ENCODE peak calls at places on chromosomes 7 and 10, in seven cellular contexts. L is A172; Y is lower leg skin; K is activated CD4-positive, alpha-beta T cell treated with anti-CD3 and anti-CD28 coated beads, Interleukin-2, amount 50 U/mL, for 1 hour; Z is GF-D8; S is NCI-H460; O is progenitor cell of endocrine pancreas. I is an unnamed sample.

GRCh38 chr7:140161047-140161446 is 15.7 kb downstream of the KDM7A start:
- DNase-seq in L (no peak), Y (no peak), K (no peak), Z (no peak), S (no peak), O (no peak), I (no peak)

GRCh38 chr7:122887848-122888247 is 1.6 kb upstream of the CADPS2 start:
- DNase-seq in L (no peak), Y (no peak), K (no peak), Z (no peak), S (no peak), O (no peak), I (no peak)

GRCh38 chr7:143960813-143961610 is 6.4 kb downstream of the OR2F1 start:
- DNase-seq in L (no peak), Y (no peak), K (no peak), Z (no peak), S (no peak), O (no peak), I (no peak)

GRCh38 chr10:86536294-86536861 is 14.8 kb upstream of the WAPL start:
- DNase-seq in L (no peak), Y (no peak), K (peak; percentile 44), Z (no peak), S (no peak), O (no peak), I (no peak)

GRCh38 chr7:130425798-130426197 is 15.0 kb downstream of the CEP41 start:
- DNase-seq in L (no peak), Y (no peak), K (no peak), Z (no peak), S (no peak), O (no peak), I (no peak)

GRCh38 chr7:45033261-45033930 is 33.4 kb downstream of the CCM2 start:
- DNase-seq in L (peak; percentile 19), Y (peak; percentile 81), K (no peak), Z (no peak), S (no peak), O (no peak), I (no peak)

GRCh38 chr10:107814865-107815487 is 650.5 kb upstream of the SORCS1 start:
- DNase-seq in L (peak; percentile 70), Y (no peak), K (no peak), Z (peak; percentile 3), S (peak; percentile 76), O (peak; percentile 11), I (peak; percentile 80)

GRCh38 chr10:68327889-68328786 is 3.7 kb upstream of the HNRNPH3 start:
- DNase-seq in L (peak; percentile 46), Y (no peak), K (no peak), Z (peak; percentile 92), S (peak; percentile 55), O (no peak), I (no peak)

GRCh38 chr10:98403812-98404504 is 11.0 kb downstream of the PYROXD2 start:
- DNase-seq in L (peak; percentile 61), Y (no peak), K (no peak), Z (no peak), S (peak; percentile 36), O (no peak), I (no peak)

GRCh38 chr7:99579956-99580777 is 17.9 kb upstream of the TMEM225B start:
- DNase-seq in L (no peak), Y (peak; percentile 85), K (peak; percentile 57), Z (no peak), S (no peak), O (peak; percentile 72), I (no peak)

GRCh38 chr10:65323802-65324201 is 1602.0 kb upstream of the LRRTM3 start:
- DNase-seq in L (no peak), Y (no peak), K (no peak), Z (no peak), S (no peak), O (no peak), I (no peak)

GRCh38 chr10:43292745-43293676 is 26.1 kb upstream of the RASGEF1A start:
- DNase-seq in L (peak; percentile 54), Y (peak; percentile 88), K (peak; percentile 38), Z (no peak), S (peak; percentile 64), O (peak; percentile 34), I (peak; percentile 79)

GRCh38 chr7:1966631-1967200 is 266.0 kb downstream of the MAD1L1 start:
- DNase-seq in L (no peak), Y (no peak), K (no peak), Z (no peak), S (no peak), O (no peak), I (no peak)

GRCh38 chr10:98344589-98345038 is 70.4 kb downstream of the PYROXD2 start:
- DNase-seq in L (no peak), Y (peak; percentile 95), K (no peak), Z (no peak), S (no peak), O (no peak), I (no peak)

GRCh38 chr7:107045980-107046379 is 1.5 kb downstream of the PRKAR2B start:
- DNase-seq in L (no peak), Y (no peak), K (no peak), Z (no peak), S (peak; percentile 26), O (no peak), I (peak; percentile 33)

GRCh38 chr7:8480466-8480865 is 47.1 kb downstream of the NXPH1 start:
- DNase-seq in L (peak; percentile 90), Y (no peak), K (no peak), Z (no peak), S (peak; percentile 85), O (no peak), I (no peak)

GRCh38 chr7:68187549-68187948 is 1190.9 kb downstream of the TYW1 start:
- DNase-seq in L (no peak), Y (no peak), K (no peak), Z (no peak), S (no peak), O (no peak), I (no peak)

GRCh38 chr10:118850418-118851061 is 95.8 kb upstream of the CACUL1 start:
- DNase-seq in L (peak; percentile 72), Y (peak; percentile 91), K (peak; percentile 56), Z (peak; percentile 35), S (peak; percentile 46), O (peak; percentile 42), I (peak; percentile 65)

GRCh38 chr10:79244841-79245504 is 102.3 kb upstream of the PPIF start:
- DNase-seq in L (no peak), Y (no peak), K (no peak), Z (peak; percentile 56), S (no peak), O (no peak), I (no peak)

GRCh38 chr10:70740441-70741288 is 44.5 kb downstream of the TBATA start:
- DNase-seq in L (no peak), Y (no peak), K (no peak), Z (no peak), S (no peak), O (no peak), I (no peak)